ENCODE peak calls at places on chromosome 17, in six cellular contexts. P is hepatocyte; J is Peyer's patch; X is right lobe of liver; K is mesothelial cell of epicardium; M is CD8-positive, alpha-beta T cell. H is an unnamed sample.

GRCh38 chr17:43665038-43665386 is 3.3 kb upstream of the MEOX1 start:
- DNase-seq in P (peak; percentile 41), J (no peak), X (no peak), K (no peak), M (no peak), H (no peak)

GRCh38 chr17:3771140-3771539 is 29.8 kb downstream of the ITGAE start:
- DNase-seq in P (no peak), J (no peak), X (no peak), K (no peak), M (no peak), H (no peak)

GRCh38 chr17:14833201-14833773 is 431.8 kb downstream of the PMP22 start:
- DNase-seq in P (no peak), J (no peak), X (no peak), K (no peak), M (no peak), H (peak; percentile 7)

GRCh38 chr17:61393550-61393903 is 6.1 kb upstream of the TBX2 start:
- DNase-seq in P (no peak), J (no peak), X (no peak), K (no peak), M (no peak), H (no peak)

GRCh38 chr17:2730764-2731353 is 18.6 kb downstream of the CCDC92B start:
- DNase-seq in P (no peak), J (no peak), X (no peak), K (no peak), M (no peak), H (no peak)

GRCh38 chr17:76014925-76015261 is 12.2 kb downstream of the EVPL start:
- DNase-seq in P (no peak), J (no peak), X (peak; percentile 25), K (no peak), M (no peak), H (no peak)

GRCh38 chr17:6666077-6666521 is 14.5 kb downstream of the C17orf100 start:
- DNase-seq in P (peak; percentile 87), J (peak; percentile 63), X (peak; percentile 66), K (peak; percentile 71), M (peak; percentile 16), H (peak; percentile 88)

GRCh38 chr17:45428954-45429337 is 3.7 kb downstream of the ARHGAP27 start:
- DNase-seq in P (no peak), J (no peak), X (no peak), K (no peak), M (no peak), H (no peak)

GRCh38 chr17:9862191-9862590 is 36.5 kb downstream of the GLP2R start:
- DNase-seq in P (no peak), J (no peak), X (no peak), K (no peak), M (no peak), H (no peak)

GRCh38 chr17:46020023-46020735 is 21.1 kb downstream of the STH start:
- DNase-seq in P (no peak), J (no peak), X (no peak), K (no peak), M (peak; percentile 58), H (no peak)

GRCh38 chr17:72726936-72727335 is 365.6 kb downstream of the SLC39A11 start:
- DNase-seq in P (no peak), J (no peak), X (no peak), K (no peak), M (peak; percentile 16), H (no peak)

GRCh38 chr17:39009471-39010085 is 42.4 kb upstream of the FBXO47 start:
- DNase-seq in P (no peak), J (no peak), X (no peak), K (no peak), M (no peak), H (no peak)

GRCh38 chr17:75783803-75784472 is 668 bp upstream of the UNK start:
- DNase-seq in P (peak; percentile 34), J (no peak), X (peak; percentile 59), K (peak; percentile 48), M (no peak), H (no peak)

GRCh38 chr17:2138768-2139167 is 83.9 kb downstream of the HIC1 start:
- DNase-seq in P (peak; percentile 35), J (no peak), X (no peak), K (no peak), M (no peak), H (peak; percentile 62)

GRCh38 chr17:34370997-34371395 is 8.0 kb upstream of the CCL1 start:
- DNase-seq in P (peak; percentile 40), J (no peak), X (no peak), K (peak; percentile 14), M (no peak), H (peak; percentile 58)

GRCh38 chr17:9635340-9635739 is 10.0 kb upstream of the USP43 start:
- DNase-seq in P (no peak), J (no peak), X (no peak), K (no peak), M (no peak), H (no peak)

DNA sequence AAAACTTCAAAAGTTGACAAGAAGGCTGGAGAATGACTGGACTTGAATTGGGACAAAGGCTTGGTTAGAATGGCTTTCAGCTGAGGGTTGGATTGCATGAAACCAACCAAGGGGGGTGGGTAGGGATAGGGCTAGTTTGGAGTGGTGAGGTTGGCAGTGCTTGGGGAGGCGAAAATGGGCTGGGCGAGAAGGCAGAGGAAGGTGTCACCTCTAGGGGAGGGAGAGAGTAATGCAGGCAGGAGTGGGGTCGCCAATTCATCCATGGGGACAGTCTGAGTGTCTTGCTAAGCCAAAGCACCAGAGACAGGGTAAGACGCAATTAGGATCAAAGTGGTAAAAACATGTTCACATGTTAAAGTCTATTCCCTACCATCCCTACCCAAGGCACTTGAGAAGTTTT is 6.2 kb upstream of the DNAH2 start:
- DNase-seq in P (peak; percentile 3), J (no peak), X (no peak), K (no peak), M (no peak), H (no peak)
- TF ChIP-seq CTCF in P (no peak), J (no peak), X (no peak), K (no peak), M (no peak), H (peak; percentile 27)

GRCh38 chr17:17780941-17781590 is 55.7 kb downstream of the SREBF1 start:
- DNase-seq in P (peak; percentile 84), J (no peak), X (no peak), K (peak; percentile 73), M (no peak), H (peak; percentile 32)
- TF ChIP-seq CTCF in P (peak; percentile 43), J (no peak), X (no peak), K (no peak), M (no peak), H (peak; percentile 7)

GRCh38 chr17:67573987-67574657 is 143.6 kb upstream of the NOL11 start:
- DNase-seq in P (no peak), J (no peak), X (no peak), K (no peak), M (no peak), H (no peak)

GRCh38 chr17:67577429-67577828 is 140.3 kb upstream of the NOL11 start:
- DNase-seq in P (no peak), J (no peak), X (no peak), K (no peak), M (no peak), H (no peak)

GRCh38 chr17:67576471-67576870 is 141.3 kb upstream of the NOL11 start:
- DNase-seq in P (no peak), J (no peak), X (no peak), K (no peak), M (no peak), H (no peak)

GRCh38 chr17:67574658-67575293 is 143.0 kb upstream of the NOL11 start:
- DNase-seq in P (no peak), J (no peak), X (no peak), K (no peak), M (no peak), H (no peak)

GRCh38 chr17:67575325-67575724 is 142.4 kb upstream of the NOL11 start:
- DNase-seq in P (no peak), J (no peak), X (no peak), K (no peak), M (no peak), H (no peak)
- TF ChIP-seq CTCF in P (no peak), J (no peak), X (no peak), K (no peak), M (no peak), H (no peak)

DNA sequence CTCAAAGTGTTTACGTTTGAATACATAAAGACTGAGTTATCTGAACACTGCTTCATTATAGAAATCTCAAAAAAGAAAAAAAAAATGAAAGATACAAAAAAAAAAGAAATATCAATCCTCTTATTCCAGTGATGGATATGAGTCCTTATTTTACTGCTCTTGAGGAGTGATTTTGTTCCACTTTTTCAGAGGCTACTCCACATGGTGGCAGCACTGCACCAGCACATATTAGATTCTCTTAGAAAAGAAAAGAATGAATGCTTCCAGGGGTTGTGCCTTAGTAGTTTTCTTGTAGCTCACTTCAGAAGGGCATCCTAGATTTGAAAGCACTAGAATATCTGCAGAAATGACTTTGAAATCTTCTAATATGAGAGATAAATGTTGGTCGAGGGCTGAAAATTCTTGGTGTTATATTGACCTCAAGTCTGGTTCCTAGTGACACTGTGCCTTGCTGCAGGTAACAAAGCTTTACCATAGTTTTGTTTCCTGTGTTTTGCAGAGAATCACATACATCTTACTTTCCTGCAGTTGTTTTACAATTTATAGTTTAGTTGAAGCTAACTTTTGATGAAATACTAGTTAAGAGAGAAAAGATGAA is 25.9 kb downstream of the AP2B1 start:
- DNase-seq in P (peak; percentile 61), J (peak; percentile 58), X (peak; percentile 37), K (no peak), M (no peak), H (peak; percentile 70)
- TF ChIP-seq CTCF in P (peak; percentile 81), J (peak; percentile 48), X (peak; percentile 70), K (no peak), M (peak; percentile 55), H (peak; percentile 69)

GRCh38 chr17:29059281-29059680 is 16.3 kb downstream of the PIPOX start:
- DNase-seq in P (peak; percentile 32), J (no peak), X (no peak), K (no peak), M (no peak), H (peak; percentile 47)

GRCh38 chr17:29061036-29061435 is 18.1 kb downstream of the PIPOX start:
- DNase-seq in P (no peak), J (no peak), X (no peak), K (no peak), M (no peak), H (no peak)

GRCh38 chr17:29060475-29060874 is 17.5 kb downstream of the PIPOX start:
- DNase-seq in P (no peak), J (no peak), X (no peak), K (no peak), M (no peak), H (no peak)

GRCh38 chr17:29063992-29064391 is 21.1 kb downstream of the PIPOX start:
- DNase-seq in P (no peak), J (no peak), X (no peak), K (no peak), M (no peak), H (no peak)

DNA sequence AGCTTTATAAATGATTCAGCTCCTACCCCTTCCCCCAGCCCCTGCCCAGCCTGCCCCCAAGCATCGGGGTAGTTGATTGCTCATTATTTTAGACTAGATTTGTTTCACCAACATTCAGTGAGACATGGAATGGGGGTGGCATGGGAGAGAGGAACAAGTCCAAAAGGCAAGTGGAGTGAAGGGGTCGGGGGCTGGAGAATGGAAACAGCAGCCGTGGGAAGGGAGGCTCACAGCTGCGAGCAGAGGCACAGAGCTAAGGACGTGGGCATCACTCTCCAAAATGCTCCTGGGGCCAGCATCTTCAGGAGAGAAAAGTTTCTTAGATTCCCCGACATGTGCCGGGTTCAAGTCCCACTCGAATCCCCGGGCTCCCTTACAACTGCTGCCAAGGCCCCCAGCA is 19.3 kb downstream of the PIPOX start:
- DNase-seq in P (no peak), J (no peak), X (no peak), K (no peak), M (no peak), H (no peak)
- TF ChIP-seq CTCF in P (no peak), J (no peak), X (no peak), K (no peak), M (no peak), H (no peak)

H was measured in fibroblast of the aortic adventitia.